ENCODE peak calls at places on chromosomes 3 and 15, in five cellular contexts. One of them, this sample, is unnamed.

GRCh38 chr3:69011331-69011730 is 2.2 kb downstream of the EOGT start:
- DNase-seq in adrenal gland: no peak
- DNase-seq in myocyte: no peak
- DNase-seq in AG09309: no peak
- DNase-seq in GDM1: no peak
- DNase-seq in this sample: no peak

GRCh38 chr3:82509106-82509842 is 747.8 kb upstream of the GBE1 start:
- DNase-seq in GDM1: no peak
- DNase-seq in adrenal gland: no peak
- DNase-seq in AG09309: no peak
- DNase-seq in myocyte: no peak
- DNase-seq in this sample: no peak

GRCh38 chr3:172869356-172869755 is 118.8 kb downstream of the ECT2 start:
- DNase-seq in adrenal gland: peak; percentile 22
- DNase-seq in AG09309: peak; percentile 16
- DNase-seq in GDM1: no peak
- DNase-seq in myocyte: no peak
- DNase-seq in this sample: no peak

GRCh38 chr3:4546346-4547178 is 53.4 kb downstream of the ITPR1 start:
- DNase-seq in adrenal gland: peak; percentile 56
- DNase-seq in AG09309: no peak
- DNase-seq in myocyte: no peak
- DNase-seq in GDM1: no peak
- DNase-seq in this sample: no peak

GRCh38 chr3:32315441-32315840 is 76.2 kb upstream of the CMTM7 start:
- DNase-seq in GDM1: no peak
- DNase-seq in adrenal gland: peak; percentile 77
- DNase-seq in AG09309: no peak
- DNase-seq in myocyte: no peak
- DNase-seq in this sample: no peak

GRCh38 chr3:117853923-117854322 is 1144.3 kb downstream of the TUSC7 start:
- DNase-seq in GDM1: no peak
- DNase-seq in AG09309: no peak
- DNase-seq in myocyte: peak; percentile 1
- DNase-seq in adrenal gland: peak; percentile 34
- DNase-seq in this sample: no peak

GRCh38 chr15:29731865-29732264 is 90.4 kb downstream of the TJP1 start:
- DNase-seq in AG09309: no peak
- DNase-seq in adrenal gland: no peak
- DNase-seq in myocyte: peak; percentile 6
- DNase-seq in GDM1: no peak
- DNase-seq in this sample: no peak

GRCh38 chr3:193869221-193870201 is 266.4 kb upstream of the HES1 start:
- DNase-seq in AG09309: peak; percentile 4
- DNase-seq in myocyte: no peak
- DNase-seq in GDM1: peak; percentile 83
- DNase-seq in adrenal gland: peak; percentile 23
- DNase-seq in this sample: peak; percentile 71

GRCh38 chr3:45199837-45200648 is 26.0 kb downstream of the TMEM158 start:
- DNase-seq in GDM1: no peak
- DNase-seq in AG09309: peak; percentile 68
- DNase-seq in myocyte: peak; percentile 83
- DNase-seq in adrenal gland: peak; percentile 36
- DNase-seq in this sample: peak; percentile 58

GRCh38 chr3:30501526-30501925 is 104.9 kb upstream of the TGFBR2 start:
- DNase-seq in GDM1: no peak
- DNase-seq in AG09309: no peak
- DNase-seq in adrenal gland: no peak
- DNase-seq in myocyte: no peak
- DNase-seq in this sample: no peak

GRCh38 chr3:45551214-45552010 is 43.1 kb upstream of the LIMD1 start:
- DNase-seq in adrenal gland: no peak
- DNase-seq in GDM1: no peak
- DNase-seq in myocyte: peak; percentile 100
- DNase-seq in AG09309: peak; percentile 78
- DNase-seq in this sample: no peak

GRCh38 chr3:189324538-189325138 is 152.9 kb downstream of the TPRG1 start:
- DNase-seq in myocyte: peak; percentile 59
- DNase-seq in AG09309: peak; percentile 81
- DNase-seq in adrenal gland: peak; percentile 12
- DNase-seq in GDM1: no peak
- DNase-seq in this sample: peak; percentile 92

GRCh38 chr3:143895805-143896204 is 47.5 kb upstream of the SLC9A9 start:
- DNase-seq in AG09309: no peak
- DNase-seq in myocyte: peak; percentile 32
- DNase-seq in adrenal gland: no peak
- DNase-seq in GDM1: no peak
- DNase-seq in this sample: no peak

GRCh38 chr3:176796371-176796770 is 400.9 kb downstream of the TBL1XR1 start:
- DNase-seq in adrenal gland: no peak
- DNase-seq in myocyte: no peak
- DNase-seq in AG09309: no peak
- DNase-seq in GDM1: no peak
- DNase-seq in this sample: no peak

GRCh38 chr3:71511037-71511436 is 72.5 kb downstream of the FOXP1 start:
- DNase-seq in AG09309: peak; percentile 77
- DNase-seq in myocyte: peak; percentile 63
- DNase-seq in GDM1: no peak
- DNase-seq in adrenal gland: no peak
- DNase-seq in this sample: no peak

GRCh38 chr3:115632026-115632425 is 8.7 kb downstream of the GAP43 start:
- DNase-seq in adrenal gland: no peak
- DNase-seq in GDM1: no peak
- DNase-seq in AG09309: no peak
- DNase-seq in myocyte: no peak
- DNase-seq in this sample: no peak

GRCh38 chr3:117748131-117748530 is 1038.6 kb downstream of the TUSC7 start:
- DNase-seq in adrenal gland: no peak
- DNase-seq in myocyte: no peak
- DNase-seq in AG09309: no peak
- DNase-seq in GDM1: no peak
- DNase-seq in this sample: no peak

This sample was measured in mucosa of gallbladder.